ENCODE peak calls at places on chromosomes 16 and 17, in four cellular contexts. A is H4, Z is T-helper 2 cell, P is HFFc6. H is an unnamed sample.

GRCh38 chr17:55273579-55274370 is 9.0 kb downstream of the HLF start:
- DNase-seq in A (peak), P (peak), Z (no peak), H (no peak)

GRCh38 chr17:49573510-49574282 is 2.0 kb upstream of the NXPH3 start:
- DNase-seq in Z (no peak), A (no peak), P (no peak), H (no peak)

GRCh38 chr16:88760424-88761142 is 24.4 kb downstream of the PIEZO1 start:
- DNase-seq in A (no peak), Z (no peak), P (no peak), H (no peak)

GRCh38 chr17:19716108-19717030 is at the start of gene SLC47A2:
- DNase-seq in Z (no peak), A (no peak), P (no peak), H (no peak)

GRCh38 chr17:36972186-36972686 is 23.5 kb downstream of the AATF start:
- DNase-seq in P (no peak), Z (no peak), A (no peak), H (no peak)

GRCh38 chr16:28165549-28166046 is 46.2 kb downstream of the XPO6 start:
- DNase-seq in Z (no peak), P (no peak), A (no peak), H (no peak)

GRCh38 chr16:15650019-15650697 is at the start of gene NDE1:
- DNase-seq in Z (peak), A (peak), P (peak), H (peak)

GRCh38 chr17:73342549-73343167 is 30.9 kb upstream of the CDC42EP4 start:
- DNase-seq in P (no peak), A (peak), Z (no peak), H (no peak)

GRCh38 chr17:47789611-47790520 is 31.7 kb downstream of the OSBPL7 start:
- DNase-seq in Z (peak), A (peak), P (peak), H (no peak)

GRCh38 chr17:44804301-44805061 is 25.6 kb downstream of the GJC1 start:
- DNase-seq in P (no peak), Z (no peak), A (no peak), H (no peak)

GRCh38 chr16:28477311-28477920 is 5.3 kb upstream of the NPIPB7 start:
- DNase-seq in P (no peak), Z (no peak), A (no peak), H (no peak)

GRCh38 chr17:48565024-48565558 is 13.1 kb downstream of the HOXB4 start:
- DNase-seq in Z (no peak), A (no peak), P (no peak), H (no peak)

GRCh38 chr16:55478827-55479559 is at the start of gene MMP2:
- DNase-seq in P (peak), Z (no peak), A (peak), H (no peak)

GRCh38 chr17:633641-634091 is 81.0 kb downstream of the VPS53 start:
- DNase-seq in P (no peak), A (no peak), Z (no peak), H (no peak)

H was measured in effector CD8-positive, alpha-beta T cell.